ENCODE peak calls at places on chromosomes 3 and 15, in eight cellular contexts. One of them, this sample, is unnamed.

GRCh38 chr15:84811151-84811550 is 6.0 kb upstream of the ALPK3 start:
- DNase-seq in heart left ventricle: no peak
- DNase-seq in body of pancreas: no peak
- DNase-seq in osteocyte: no peak
- DNase-seq in HL-60: no peak
- DNase-seq in BJ: no peak
- DNase-seq in breast epithelium: no peak
- DNase-seq in SK-N-SH: no peak
- DNase-seq in this sample: no peak

GRCh38 chr15:99590913-99591646 is 25.3 kb downstream of the MEF2A start:
- DNase-seq in heart left ventricle: no peak
- DNase-seq in body of pancreas: no peak
- DNase-seq in osteocyte: no peak
- DNase-seq in HL-60: no peak
- DNase-seq in BJ: no peak
- DNase-seq in breast epithelium: no peak
- DNase-seq in SK-N-SH: no peak
- DNase-seq in this sample: no peak

GRCh38 chr3:54962200-54962599 is 34.3 kb upstream of the LRTM1 start:
- DNase-seq in heart left ventricle: no peak
- DNase-seq in body of pancreas: no peak
- DNase-seq in osteocyte: no peak
- DNase-seq in HL-60: no peak
- DNase-seq in BJ: no peak
- DNase-seq in breast epithelium: no peak
- DNase-seq in SK-N-SH: no peak
- DNase-seq in this sample: no peak

GRCh38 chr3:123880998-123881561 is 3.1 kb downstream of the MYLK start:
- DNase-seq in heart left ventricle: no peak
- DNase-seq in body of pancreas: no peak
- DNase-seq in osteocyte: no peak
- DNase-seq in HL-60: no peak
- DNase-seq in BJ: no peak
- DNase-seq in breast epithelium: no peak
- DNase-seq in SK-N-SH: peak
- DNase-seq in this sample: no peak

GRCh38 chr3:141578197-141578596 is 91.4 kb downstream of the RASA2 start:
- DNase-seq in heart left ventricle: no peak
- DNase-seq in body of pancreas: no peak
- DNase-seq in osteocyte: no peak
- DNase-seq in HL-60: no peak
- DNase-seq in BJ: no peak
- DNase-seq in breast epithelium: no peak
- DNase-seq in SK-N-SH: no peak
- DNase-seq in this sample: no peak

GRCh38 chr15:57444877-57445513 is 68.7 kb downstream of the CGNL1 start:
- DNase-seq in heart left ventricle: no peak
- DNase-seq in body of pancreas: no peak
- DNase-seq in osteocyte: no peak
- DNase-seq in HL-60: no peak
- DNase-seq in BJ: no peak
- DNase-seq in breast epithelium: no peak
- DNase-seq in SK-N-SH: no peak
- DNase-seq in this sample: no peak

GRCh38 chr15:33358303-33358702 is 47.5 kb downstream of the RYR3 start:
- DNase-seq in heart left ventricle: no peak
- DNase-seq in body of pancreas: no peak
- DNase-seq in osteocyte: no peak
- DNase-seq in HL-60: no peak
- DNase-seq in BJ: no peak
- DNase-seq in breast epithelium: no peak
- DNase-seq in SK-N-SH: no peak
- DNase-seq in this sample: no peak

GRCh38 chr15:77720617-77721016 is 87.9 kb upstream of the LINGO1 start:
- DNase-seq in heart left ventricle: no peak
- DNase-seq in body of pancreas: no peak
- DNase-seq in osteocyte: no peak
- DNase-seq in HL-60: no peak
- DNase-seq in BJ: no peak
- DNase-seq in breast epithelium: no peak
- DNase-seq in SK-N-SH: peak
- DNase-seq in this sample: no peak

GRCh38 chr3:165983284-165983683 is 146.1 kb upstream of the BCHE start:
- DNase-seq in heart left ventricle: no peak
- DNase-seq in body of pancreas: no peak
- DNase-seq in osteocyte: no peak
- DNase-seq in HL-60: no peak
- DNase-seq in BJ: no peak
- DNase-seq in breast epithelium: no peak
- DNase-seq in SK-N-SH: no peak
- DNase-seq in this sample: no peak

GRCh38 chr15:63082366-63082765 is 39.3 kb upstream of the LACTB start:
- DNase-seq in heart left ventricle: no peak
- DNase-seq in body of pancreas: no peak
- DNase-seq in osteocyte: no peak
- DNase-seq in HL-60: no peak
- DNase-seq in BJ: no peak
- DNase-seq in breast epithelium: no peak
- DNase-seq in SK-N-SH: no peak
- DNase-seq in this sample: no peak

DNA sequence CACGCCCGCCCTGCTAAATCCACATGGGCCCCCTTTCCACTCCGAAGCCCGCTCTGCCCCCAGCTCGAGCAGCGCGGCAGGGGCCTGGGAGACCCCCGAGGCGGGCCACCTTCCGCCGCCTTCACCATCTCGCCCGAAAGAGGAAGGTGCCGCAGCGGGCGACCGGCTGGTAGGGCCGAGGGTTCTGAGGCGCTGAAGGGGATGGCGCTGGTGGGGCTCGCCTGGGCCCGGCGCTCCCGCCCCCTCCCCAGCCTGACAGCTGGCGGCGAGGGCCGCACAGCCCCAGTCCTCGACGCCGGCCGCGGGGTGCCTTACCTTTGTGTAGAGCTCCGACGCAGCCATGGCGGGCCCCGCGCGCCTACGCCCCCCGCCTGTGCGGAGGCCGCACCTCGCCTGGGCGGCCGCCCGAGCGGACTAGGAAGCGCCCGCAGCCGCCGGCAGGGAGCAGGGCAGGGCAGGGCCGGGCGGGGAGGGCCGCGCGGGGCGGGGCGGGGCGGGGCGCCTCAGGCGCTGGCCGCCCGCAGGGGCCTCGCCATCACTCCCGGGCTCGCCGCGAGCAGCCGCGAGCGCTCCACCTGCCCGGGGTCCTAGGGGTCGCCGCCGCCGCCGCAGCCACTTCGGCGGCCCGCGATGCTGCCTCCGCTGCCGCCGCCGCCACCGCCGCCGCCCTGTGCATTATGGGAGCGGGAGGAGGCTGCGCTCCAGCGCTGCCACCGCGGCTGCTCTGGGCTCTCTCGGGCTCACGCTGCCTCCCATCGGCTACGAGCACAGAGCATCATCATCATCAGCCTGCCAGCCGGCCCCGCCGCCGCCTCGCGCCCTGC is at the start of gene MYO5A:
- DNase-seq in heart left ventricle: peak
- DNase-seq in body of pancreas: peak
- DNase-seq in osteocyte: peak
- DNase-seq in HL-60: peak
- DNase-seq in BJ: no peak
- DNase-seq in breast epithelium: peak
- DNase-seq in SK-N-SH: peak
- DNase-seq in this sample: peak
- TF ChIP-seq CTCF in heart left ventricle: no peak
- TF ChIP-seq CTCF in body of pancreas: peak
- TF ChIP-seq CTCF in osteocyte: peak
- TF ChIP-seq CTCF in HL-60: no peak
- TF ChIP-seq CTCF in BJ: peak
- TF ChIP-seq CTCF in breast epithelium: no peak
- TF ChIP-seq CTCF in SK-N-SH: peak
- TF ChIP-seq CTCF in this sample: peak

GRCh38 chr15:62068787-62069170 is 2.0 kb downstream of the C2CD4A start:
- DNase-seq in heart left ventricle: no peak
- DNase-seq in body of pancreas: no peak
- DNase-seq in osteocyte: no peak
- DNase-seq in HL-60: no peak
- DNase-seq in BJ: no peak
- DNase-seq in breast epithelium: no peak
- DNase-seq in SK-N-SH: peak
- DNase-seq in this sample: no peak

GRCh38 chr15:62068071-62068786 is 1.5 kb downstream of the C2CD4A start:
- DNase-seq in heart left ventricle: peak
- DNase-seq in body of pancreas: peak
- DNase-seq in osteocyte: no peak
- DNase-seq in HL-60: no peak
- DNase-seq in BJ: no peak
- DNase-seq in breast epithelium: no peak
- DNase-seq in SK-N-SH: peak
- DNase-seq in this sample: no peak

GRCh38 chr15:62069551-62069950 is 2.8 kb downstream of the C2CD4A start:
- DNase-seq in heart left ventricle: no peak
- DNase-seq in body of pancreas: no peak
- DNase-seq in osteocyte: no peak
- DNase-seq in HL-60: no peak
- DNase-seq in BJ: no peak
- DNase-seq in breast epithelium: no peak
- DNase-seq in SK-N-SH: no peak
- DNase-seq in this sample: no peak

GRCh38 chr15:62067448-62068044 is 769 bp downstream of the C2CD4A start:
- DNase-seq in heart left ventricle: peak
- DNase-seq in body of pancreas: peak
- DNase-seq in osteocyte: no peak
- DNase-seq in HL-60: no peak
- DNase-seq in BJ: no peak
- DNase-seq in breast epithelium: no peak
- DNase-seq in SK-N-SH: peak
- DNase-seq in this sample: no peak

DNA sequence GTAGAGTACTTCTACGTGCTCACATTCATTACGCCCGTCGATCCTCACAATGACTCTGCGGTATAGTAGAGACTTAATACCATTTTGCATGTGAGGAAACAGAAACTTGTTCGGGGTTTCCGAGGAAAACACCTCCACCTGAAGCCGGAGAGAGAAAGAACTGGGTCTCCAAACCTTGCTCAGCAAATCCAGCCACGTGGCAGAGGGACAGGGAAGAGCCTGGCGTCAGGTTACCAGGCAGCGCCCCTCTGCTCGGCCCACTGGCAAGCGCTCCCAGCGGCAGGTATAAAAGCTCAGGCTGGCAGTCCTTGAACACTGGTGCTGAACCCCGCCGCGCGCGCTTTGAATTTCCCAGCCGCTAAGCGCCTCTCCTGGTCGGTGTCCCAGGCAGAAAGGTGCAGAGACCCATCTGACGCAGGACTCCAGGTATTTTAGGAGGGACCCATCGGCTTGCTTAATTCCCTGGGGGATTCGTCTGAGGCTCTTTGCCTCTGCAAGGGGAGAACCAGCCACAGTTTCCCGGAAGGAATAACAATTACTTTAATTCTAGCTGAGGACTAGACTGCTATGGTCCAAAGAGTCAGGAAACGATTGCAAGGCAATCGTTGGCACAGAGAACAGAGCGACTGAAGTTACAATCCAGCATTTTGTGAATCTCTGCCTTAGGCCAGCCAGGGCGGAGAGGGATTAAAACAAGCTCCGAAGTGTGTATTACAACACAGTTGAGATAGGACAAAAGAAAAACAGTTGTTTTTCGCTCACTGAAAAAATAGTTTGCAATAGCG is at the start of gene C2CD4A:
- DNase-seq in heart left ventricle: peak
- DNase-seq in body of pancreas: peak
- DNase-seq in osteocyte: peak
- DNase-seq in HL-60: no peak
- DNase-seq in BJ: no peak
- DNase-seq in breast epithelium: peak
- DNase-seq in SK-N-SH: no peak
- DNase-seq in this sample: no peak
- TF ChIP-seq CTCF in heart left ventricle: no peak
- TF ChIP-seq CTCF in body of pancreas: peak
- TF ChIP-seq CTCF in osteocyte: peak
- TF ChIP-seq CTCF in HL-60: no peak
- TF ChIP-seq CTCF in BJ: peak
- TF ChIP-seq CTCF in breast epithelium: no peak
- TF ChIP-seq CTCF in SK-N-SH: no peak
- TF ChIP-seq CTCF in this sample: no peak

DNA sequence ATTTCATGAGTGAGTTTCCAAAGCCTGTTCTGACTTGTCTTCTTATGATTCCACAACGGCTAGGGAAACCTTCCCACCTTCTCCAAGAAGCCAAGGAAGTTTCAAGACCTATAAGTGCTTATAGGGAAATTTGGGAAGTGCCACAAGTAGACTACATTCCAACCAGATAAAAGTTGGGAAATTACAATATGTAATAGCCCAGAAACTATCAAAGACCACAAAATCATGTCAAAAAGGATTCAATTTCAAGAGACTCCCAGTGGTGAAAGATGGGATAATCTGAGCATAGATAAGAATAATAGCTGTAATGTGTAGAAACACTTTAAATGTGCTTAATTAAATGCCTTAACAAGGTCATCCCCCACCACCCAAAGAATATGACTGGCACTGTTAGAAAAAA is 169.2 kb upstream of the SLC2A2 start:
- DNase-seq in heart left ventricle: no peak
- DNase-seq in body of pancreas: no peak
- DNase-seq in osteocyte: no peak
- DNase-seq in HL-60: no peak
- DNase-seq in BJ: no peak
- DNase-seq in breast epithelium: no peak
- DNase-seq in SK-N-SH: no peak
- DNase-seq in this sample: no peak
- TF ChIP-seq CTCF in heart left ventricle: no peak
- TF ChIP-seq CTCF in body of pancreas: no peak
- TF ChIP-seq CTCF in osteocyte: peak
- TF ChIP-seq CTCF in HL-60: no peak
- TF ChIP-seq CTCF in BJ: no peak
- TF ChIP-seq CTCF in breast epithelium: no peak
- TF ChIP-seq CTCF in SK-N-SH: peak
- TF ChIP-seq CTCF in this sample: no peak

GRCh38 chr3:66836363-66837152 is 161.5 kb upstream of the KBTBD8 start:
- DNase-seq in heart left ventricle: no peak
- DNase-seq in body of pancreas: no peak
- DNase-seq in osteocyte: no peak
- DNase-seq in HL-60: no peak
- DNase-seq in BJ: no peak
- DNase-seq in breast epithelium: no peak
- DNase-seq in SK-N-SH: no peak
- DNase-seq in this sample: no peak
- TF ChIP-seq CTCF in heart left ventricle: no peak
- TF ChIP-seq CTCF in body of pancreas: peak
- TF ChIP-seq CTCF in osteocyte: peak
- TF ChIP-seq CTCF in HL-60: no peak
- TF ChIP-seq CTCF in BJ: peak
- TF ChIP-seq CTCF in breast epithelium: no peak
- TF ChIP-seq CTCF in SK-N-SH: peak
- TF ChIP-seq CTCF in this sample: no peak

This sample was measured in ascending aorta.